ENCODE peak calls at places on chromosome 4, in five cellular contexts. I is testis, U is heart right ventricle, R is HCT116, T is GM23338. Q is an unnamed sample.

GRCh38 chr4:20180509-20180908 is 71.2 kb upstream of the SLIT2 start:
- DNase-seq in I (no peak), T (no peak), U (no peak), R (no peak), Q (no peak)

GRCh38 chr4:187333151-187333550 is 609.5 kb upstream of the FAT1 start:
- DNase-seq in T (no peak), I (no peak), R (no peak), U (no peak), Q (no peak)

GRCh38 chr4:32700838-32701237 is 1980.7 kb downstream of the PCDH7 start:
- DNase-seq in I (no peak), U (no peak), R (no peak), T (no peak), Q (no peak)

GRCh38 chr4:60923075-60923474 is 277.1 kb upstream of the ADGRL3 start:
- DNase-seq in R (no peak), U (no peak), T (peak; percentile 12), I (no peak), Q (no peak)

GRCh38 chr4:107709916-107710315 is 10.1 kb downstream of the PAPSS1 start:
- DNase-seq in I (no peak), U (no peak), R (no peak), T (no peak), Q (no peak)

GRCh38 chr4:184293552-184293951 is 75.9 kb upstream of the ENPP6 start:
- DNase-seq in U (no peak), T (peak; percentile 24), I (no peak), R (no peak), Q (no peak)

GRCh38 chr4:122666527-122667245 is 45.8 kb upstream of the IL21 start:
- DNase-seq in I (no peak), T (no peak), R (peak; percentile 52), U (no peak), Q (no peak)

GRCh38 chr4:1360423-1361283 is 13.6 kb downstream of the UVSSA start:
- DNase-seq in U (no peak), R (no peak), I (peak; percentile 68), T (no peak), Q (no peak)

GRCh38 chr4:21411086-21411485 is 537.5 kb downstream of the KCNIP4 start:
- DNase-seq in T (no peak), I (no peak), R (no peak), U (no peak), Q (no peak)

DNA sequence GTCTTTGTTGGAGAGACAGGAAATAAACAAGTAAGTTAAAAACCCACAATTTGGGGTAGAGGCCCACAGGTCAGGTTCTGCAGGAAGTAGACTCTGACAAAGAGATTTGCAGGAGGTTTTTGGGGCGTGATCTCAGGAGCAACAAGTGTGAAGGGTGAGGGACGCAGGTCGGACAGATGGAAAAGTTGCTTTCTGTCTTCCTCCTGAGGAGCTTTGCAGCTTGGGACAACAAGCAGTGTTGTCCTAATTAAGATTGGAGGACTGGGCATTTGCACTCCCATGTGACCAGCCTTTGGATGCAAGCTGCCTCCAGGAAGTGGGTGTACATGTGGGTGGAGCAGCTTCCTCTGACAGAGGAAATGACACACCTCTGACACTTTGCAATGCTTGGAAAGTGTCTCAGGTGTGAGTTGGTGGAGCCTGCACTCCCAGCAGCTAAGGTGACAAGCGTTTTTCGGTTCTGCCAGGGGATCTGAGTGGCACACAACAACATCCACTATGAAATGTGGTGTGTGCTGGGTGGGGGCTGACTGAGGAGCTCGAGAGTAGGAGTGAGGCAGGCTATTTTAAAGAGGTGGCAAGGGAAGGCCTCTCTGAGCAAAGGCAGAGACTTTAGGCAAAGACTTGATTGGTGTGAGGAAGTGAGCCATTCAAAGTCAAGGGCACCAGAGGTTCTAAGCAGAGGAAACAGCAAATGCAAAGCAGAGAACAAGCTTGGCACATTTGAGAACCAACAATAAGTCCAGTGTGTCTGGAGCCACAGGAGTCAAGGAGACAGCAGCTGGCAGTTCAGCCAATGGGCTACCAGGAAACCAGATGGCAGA is 339.8 kb upstream of the GATB start:
- DNase-seq in R (peak; percentile 22), T (no peak), U (no peak), I (no peak), Q (no peak)
- H3K4me1 ChIP-seq in R (peaks cover 15% of the 10 kb centered on the region), T (peaks cover 7% of the 10 kb centered on the region), U (peaks cover 32% of the 10 kb centered on the region), I (no peaks in the 10 kb centered on the region), Q (no peaks in the 10 kb centered on the region)

GRCh38 chr4:88799900-88800299 is 102.3 kb upstream of the NAP1L5 start:
- DNase-seq in U (no peak), T (no peak), R (no peak), I (no peak), Q (no peak)

GRCh38 chr4:88802585-88803285 is 105.1 kb upstream of the NAP1L5 start:
- DNase-seq in I (no peak), R (no peak), U (no peak), T (no peak), Q (no peak)

GRCh38 chr4:88803600-88804096 is 106.0 kb upstream of the NAP1L5 start:
- DNase-seq in R (no peak), T (no peak), I (peak; percentile 51), U (no peak), Q (no peak)

GRCh38 chr4:88804234-88804633 is 106.6 kb upstream of the NAP1L5 start:
- DNase-seq in U (no peak), R (no peak), I (no peak), T (no peak), Q (no peak)

DNA sequence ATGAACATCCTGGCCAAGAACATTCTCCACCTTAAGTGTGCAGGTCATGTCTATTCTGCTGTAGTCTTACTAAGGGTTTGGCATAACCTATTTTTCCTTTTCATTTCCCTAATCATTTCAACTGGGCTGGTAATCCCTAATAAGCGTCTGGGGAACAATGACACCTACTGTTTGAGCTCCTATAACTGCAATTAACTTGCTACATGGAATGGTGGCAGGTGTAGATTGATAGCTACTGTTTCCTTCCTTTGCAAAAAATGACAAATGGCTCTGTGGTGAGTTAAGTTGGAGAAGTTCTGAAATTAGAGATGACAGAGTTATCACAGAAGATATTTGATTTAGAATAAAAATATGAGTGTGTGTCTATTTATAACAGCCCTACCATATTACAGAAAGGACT is 104.5 kb upstream of the NAP1L5 start:
- DNase-seq in U (no peak), T (no peak), R (no peak), I (no peak), Q (no peak)
- H3K4me1 ChIP-seq in U (peaks cover 9% of the 10 kb centered on the region), T (no peaks in the 10 kb centered on the region), R (no peaks in the 10 kb centered on the region), I (no peaks in the 10 kb centered on the region), Q (no peaks in the 10 kb centered on the region)

GRCh38 chr4:139222215-139222614 is 45.2 kb upstream of the ELF2 start:
- DNase-seq in R (no peak), I (no peak), T (no peak), U (no peak), Q (no peak)

GRCh38 chr4:139229534-139230039 is 50.4 kb downstream of the MGARP start:
- DNase-seq in R (peak; percentile 50), U (no peak), I (peak; percentile 20), T (peak; percentile 79), Q (no peak)

GRCh38 chr4:139223682-139224317 is 46.8 kb upstream of the ELF2 start:
- DNase-seq in I (peak; percentile 32), R (no peak), T (no peak), U (peak; percentile 23), Q (no peak)

GRCh38 chr4:139232751-139233150 is 47.3 kb downstream of the MGARP start:
- DNase-seq in U (no peak), I (no peak), T (no peak), R (no peak), Q (no peak)

GRCh38 chr4:139227729-139228404 is 50.8 kb upstream of the ELF2 start:
- DNase-seq in R (peak; percentile 12), I (no peak), U (no peak), T (peak; percentile 24), Q (no peak)
- H3K4me1 ChIP-seq in R (peaks cover 2% of the 10 kb centered on the region), I (no peaks in the 10 kb centered on the region), U (no peaks in the 10 kb centered on the region), T (no peaks in the 10 kb centered on the region), Q (no peaks in the 10 kb centered on the region)

GRCh38 chr4:87009095-87009648 is 74.4 kb downstream of the AFF1 start:
- DNase-seq in T (no peak), U (no peak), R (no peak), I (no peak), Q (no peak)

GRCh38 chr4:87011340-87012034 is 76.7 kb downstream of the AFF1 start:
- DNase-seq in I (no peak), T (peak; percentile 75), R (peak; percentile 39), U (no peak), Q (no peak)

GRCh38 chr4:87012265-87012953 is 77.6 kb downstream of the AFF1 start:
- DNase-seq in R (no peak), T (no peak), I (no peak), U (no peak), Q (no peak)

GRCh38 chr4:87007345-87008181 is 72.8 kb downstream of the AFF1 start:
- DNase-seq in U (peak; percentile 68), T (peak; percentile 71), R (no peak), I (peak; percentile 83), Q (peak; percentile 69)

DNA sequence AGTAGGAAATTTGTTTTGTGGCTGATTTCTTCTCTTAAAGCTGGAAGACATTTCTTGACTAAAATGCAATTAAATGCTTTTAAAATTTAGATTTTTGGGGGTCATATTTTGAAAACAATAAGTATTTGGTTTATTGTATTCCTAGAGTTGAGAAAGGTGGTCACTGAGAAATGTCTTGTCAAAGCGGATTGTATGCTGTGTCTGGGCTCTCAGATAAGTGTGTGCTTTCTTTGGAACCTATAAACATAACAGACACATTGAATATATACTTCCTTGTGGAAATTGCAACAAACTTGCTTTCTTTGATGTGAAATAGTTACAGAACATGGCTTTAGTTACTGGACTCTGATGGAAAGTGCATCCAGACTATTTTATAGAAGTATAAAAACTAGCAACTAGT is 75.4 kb downstream of the AFF1 start:
- DNase-seq in T (no peak), I (no peak), R (no peak), U (no peak), Q (no peak)
- H3K4me1 ChIP-seq in T (peaks cover 78% of the 10 kb centered on the region), I (peaks cover 30% of the 10 kb centered on the region), R (peaks cover 27% of the 10 kb centered on the region), U (peaks cover 73% of the 10 kb centered on the region), Q (peaks cover 21% of the 10 kb centered on the region)